ENCODE peak calls at places on chromosome 1, in five cellular contexts. D, S, H, K and I are unnamed samples.

GRCh38 chr1:105909811-105910210 is 1146.7 kb upstream of the PRMT6 start:
- DNase-seq in D (no peak), S (no peak), H (no peak), K (no peak), I (no peak)

GRCh38 chr1:234987415-234988159 is 141.1 kb downstream of the TOMM20 start:
- DNase-seq in D (no peak), S (peak; percentile 98), H (peak; percentile 96), K (no peak), I (no peak)

GRCh38 chr1:247288341-247288740 is 32.5 kb downstream of the VN1R5 start:
- DNase-seq in D (no peak), S (no peak), H (no peak), K (no peak), I (no peak)

GRCh38 chr1:26745191-26745590 is 42.6 kb upstream of the PIGV start:
- DNase-seq in D (no peak), S (peak; percentile 34), H (peak; percentile 31), K (no peak), I (no peak)

GRCh38 chr1:17874665-17875064 is 119.5 kb downstream of the ACTL8 start:
- DNase-seq in D (no peak), S (peak; percentile 81), H (peak; percentile 95), K (no peak), I (no peak)

GRCh38 chr1:55418625-55419024 is 203.5 kb upstream of the USP24 start:
- DNase-seq in D (no peak), S (no peak), H (no peak), K (no peak), I (no peak)

GRCh38 chr1:168582690-168583325 is 6.4 kb downstream of the XCL1 start:
- DNase-seq in D (no peak), S (peak; percentile 20), H (peak; percentile 35), K (no peak), I (no peak)

GRCh38 chr1:236860674-236861073 is 65.6 kb downstream of the MTR start:
- DNase-seq in D (no peak), S (no peak), H (no peak), K (no peak), I (no peak)